ENCODE peak calls at places on chromosomes 2 and 18, in four cellular contexts. A is breast epithelium, X is IMR-90, D is GM04504. B is an unnamed sample.

GRCh38 chr2:70420005-70420580 is 118.2 kb upstream of the FAM136A start:
- DNase-seq in A (no peak), X (no peak), D (no peak), B (no peak)

GRCh38 chr18:47150824-47151366 is 595 bp upstream of the HDHD2 start:
- DNase-seq in A (no peak), X (no peak), D (no peak), B (no peak)

GRCh38 chr2:163011035-163011434 is 172.5 kb upstream of the KCNH7 start:
- DNase-seq in A (no peak), X (no peak), D (no peak), B (no peak)

GRCh38 chr2:73952499-73953446 is 26.1 kb downstream of the DGUOK start:
- DNase-seq in A (no peak), X (peak; percentile 64), D (no peak), B (no peak)

GRCh38 chr18:30376515-30376914 is 666.0 kb downstream of the DSC3 start:
- DNase-seq in A (no peak), X (no peak), D (no peak), B (peak; percentile 8)

GRCh38 chr2:240432430-240432819 is 3.0 kb upstream of the GPC1 start:
- DNase-seq in A (peak; percentile 22), X (no peak), D (no peak), B (no peak)

GRCh38 chr2:222176890-222177289 is 121.9 kb downstream of the PAX3 start:
- DNase-seq in A (no peak), X (no peak), D (no peak), B (no peak)

GRCh38 chr2:100857915-100858314 is 38.0 kb downstream of the NPAS2 start:
- DNase-seq in A (no peak), X (peak; percentile 95), D (peak; percentile 72), B (no peak)

GRCh38 chr18:63994783-63995399 is 25.0 kb downstream of the SERPINB8 start:
- DNase-seq in A (no peak), X (peak; percentile 61), D (peak; percentile 48), B (peak; percentile 66)

GRCh38 chr2:227188292-227188691 is 23.9 kb downstream of the COL4A3 start:
- DNase-seq in A (no peak), X (peak; percentile 1), D (no peak), B (no peak)

GRCh38 chr2:11729362-11730212 is 16.8 kb upstream of the LPIN1 start:
- DNase-seq in A (no peak), X (no peak), D (no peak), B (no peak)

GRCh38 chr2:233435436-233436190 is 81.3 kb downstream of the DGKD start:
- DNase-seq in A (no peak), X (no peak), D (no peak), B (no peak)

GRCh38 chr18:12840382-12840781 is 43.7 kb downstream of the PTPN2 start:
- DNase-seq in A (no peak), X (no peak), D (no peak), B (no peak)

GRCh38 chr2:44649426-44649825 is 287.7 kb downstream of the CAMKMT start:
- DNase-seq in A (no peak), X (no peak), D (no peak), B (no peak)